ENCODE peak calls at places on chromosomes 4 and X, in nine cellular contexts. G, V, H, A, N, L, Z, T and R are unnamed samples.

GRCh38 chr4:83115000-83115399 is 471 bp upstream of the PLAC8 start:
- DNase-seq in Z (no peak), N (no peak), T (no peak), L (no peak), G (peak; percentile 43), A (no peak), H (peak; percentile 22), V (no peak), R (no peak)

GRCh38 chrX:11406109-11406755 is 113.0 kb downstream of the AMELX start:
- DNase-seq in H (peak; percentile 70), V (no peak), Z (no peak), G (peak; percentile 19), L (no peak), T (no peak), N (no peak), A (no peak), R (no peak)

GRCh38 chr4:89305712-89306437 is 1.7 kb downstream of the GPRIN3 start:
- DNase-seq in T (no peak), H (peak; percentile 31), N (no peak), G (no peak), V (no peak), Z (no peak), A (no peak), L (no peak), R (no peak)

GRCh38 chr4:183300070-183300469 is 20.0 kb downstream of the CLDN22 start:
- DNase-seq in T (no peak), N (no peak), L (no peak), Z (no peak), V (no peak), A (no peak), H (peak; percentile 12), G (no peak), R (no peak)

GRCh38 chrX:435536-436122 is 48.9 kb upstream of the PPP2R3B start:
- DNase-seq in V (no peak), N (no peak), H (no peak), Z (no peak), G (no peak), L (no peak), A (no peak), T (no peak), R (no peak)

GRCh38 chr4:166435449-166435848 is 562.4 kb downstream of the TLL1 start:
- DNase-seq in G (peak; percentile 86), V (no peak), A (no peak), L (no peak), T (no peak), N (no peak), H (peak; percentile 6), Z (no peak), R (no peak)

GRCh38 chrX:85544609-85545008 is 165.1 kb upstream of the POF1B start:
- DNase-seq in G (no peak), T (no peak), Z (no peak), V (no peak), N (no peak), L (no peak), H (peak; percentile 0), A (no peak), R (no peak)

GRCh38 chrX:119374736-119375135 is 24.4 kb upstream of the SLC25A43 start:
- DNase-seq in L (no peak), N (no peak), G (no peak), H (no peak), T (no peak), V (no peak), A (no peak), Z (no peak), R (no peak)

GRCh38 chr4:71550220-71551190 is 211.7 kb downstream of the SLC4A4 start:
- DNase-seq in H (peak; percentile 72), N (no peak), T (no peak), G (peak; percentile 61), V (no peak), Z (no peak), L (no peak), A (peak; percentile 54), R (no peak)

GRCh38 chrX:73817381-73818199 is 254.6 kb downstream of the CHIC1 start:
- DNase-seq in T (no peak), N (no peak), V (no peak), L (no peak), H (no peak), A (no peak), Z (no peak), G (no peak), R (no peak)

GRCh38 chr4:169159614-169160013 is 111.1 kb downstream of the SH3RF1 start:
- DNase-seq in L (no peak), T (no peak), Z (no peak), N (no peak), V (no peak), G (peak; percentile 76), A (no peak), H (peak; percentile 71), R (no peak)

GRCh38 chr4:48779095-48779997 is 733 bp downstream of the FRYL start:
- DNase-seq in N (peak; percentile 40), L (peak; percentile 73), V (peak; percentile 61), G (no peak), Z (no peak), H (peak; percentile 52), T (peak; percentile 77), A (peak; percentile 70), R (peak; percentile 27)